ENCODE peak calls at places on chromosomes 7 and 10, in eight cellular contexts. R, M, B, O, Y, Z, V and J are unnamed samples.

GRCh38 chr7:130216025-130216424 is 8.4 kb downstream of the SSMEM1 start:
- DNase-seq in R (no peak), M (no peak), B (no peak), O (no peak), Y (no peak), Z (no peak), V (no peak), J (no peak)

GRCh38 chr10:121734517-121735137 is 136.4 kb upstream of the FGFR2 start:
- DNase-seq in R (peak; percentile 31), M (peak; percentile 10), B (peak; percentile 37), O (peak; percentile 22), Y (peak; percentile 18), Z (peak; percentile 62), V (peak; percentile 40), J (no peak)

GRCh38 chr7:82697897-82698296 is 254.3 kb upstream of the CACNA2D1 start:
- DNase-seq in R (no peak), M (peak; percentile 14), B (peak; percentile 37), O (no peak), Y (no peak), Z (no peak), V (no peak), J (no peak)

GRCh38 chr7:129950191-129950940 is 2.4 kb downstream of the UBE2H start:
- DNase-seq in R (peak; percentile 50), M (peak; percentile 23), B (no peak), O (no peak), Y (no peak), Z (peak; percentile 50), V (peak; percentile 18), J (no peak)

GRCh38 chr10:102752934-102753664 is 9.4 kb downstream of the WBP1L start:
- DNase-seq in R (peak; percentile 50), M (peak; percentile 37), B (peak; percentile 37), O (peak; percentile 51), Y (no peak), Z (peak; percentile 64), V (peak; percentile 35), J (peak; percentile 37)

GRCh38 chr10:50740351-50740688 is 584 bp downstream of the ASAH2B start:
- DNase-seq in R (peak; percentile 78), M (peak; percentile 68), B (peak; percentile 84), O (no peak), Y (no peak), Z (no peak), V (peak; percentile 57), J (no peak)

GRCh38 chr7:27103489-27104226 is 1.2 kb upstream of the HOXA2 start:
- DNase-seq in R (no peak), M (peak; percentile 63), B (no peak), O (no peak), Y (no peak), Z (peak; percentile 63), V (no peak), J (no peak)

GRCh38 chr7:150983893-150984368 is 5.8 kb upstream of the KCNH2 start:
- DNase-seq in R (peak; percentile 73), M (peak; percentile 42), B (peak; percentile 65), O (peak; percentile 54), Y (peak; percentile 39), Z (peak; percentile 80), V (peak; percentile 54), J (no peak)

GRCh38 chr10:101032637-101033201 is 1.7 kb downstream of the SFXN3 start:
- DNase-seq in R (peak; percentile 93), M (peak; percentile 82), B (peak; percentile 77), O (peak; percentile 36), Y (peak; percentile 80), Z (peak; percentile 52), V (peak; percentile 76), J (no peak)

GRCh38 chr10:109996766-109997171 is 11.0 kb upstream of the ADD3 start:
- DNase-seq in R (no peak), M (no peak), B (no peak), O (no peak), Y (no peak), Z (no peak), V (no peak), J (no peak)

GRCh38 chr10:124724279-124725027 is 19.7 kb downstream of the FAM53B start:
- DNase-seq in R (no peak), M (peak; percentile 71), B (no peak), O (no peak), Y (no peak), Z (no peak), V (no peak), J (no peak)

GRCh38 chr7:105621617-105622016 is 40.3 kb upstream of the EFCAB10 start:
- DNase-seq in R (no peak), M (no peak), B (no peak), O (no peak), Y (no peak), Z (no peak), V (no peak), J (no peak)